ENCODE peak calls at places on chromosomes 16 and 17, in ten cellular contexts. One of them, this sample, is unnamed.

GRCh38 chr16:65012357-65012756 is 109.5 kb downstream of the CDH11 start:
- DNase-seq in NCI-H510A treated with DMSO at 0.1 percent for 48 hours: no peak
- DNase-seq in ACHN: no peak
- DNase-seq in heart left ventricle: no peak
- DNase-seq in NCI-H2081: no peak
- DNase-seq in activated T-helper 1 cell treated with anti-CD3 and anti-CD28 coated beads, Interleukin-2, amount 50 U/mL, for 16 hours: no peak
- DNase-seq in cardiac muscle cell: no peak
- DNase-seq in AG09319: peak
- DNase-seq in AG10803: peak
- DNase-seq in choroid plexus epithelial cell: no peak
- DNase-seq in this sample: peak

GRCh38 chr16:49440156-49441065 is 66.8 kb downstream of the C16orf78 start:
- DNase-seq in ACHN: no peak
- DNase-seq in AG09319: no peak
- DNase-seq in NCI-H510A treated with DMSO at 0.1 percent for 48 hours: no peak
- DNase-seq in AG10803: no peak
- DNase-seq in heart left ventricle: no peak
- DNase-seq in activated T-helper 1 cell treated with anti-CD3 and anti-CD28 coated beads, Interleukin-2, amount 50 U/mL, for 16 hours: no peak
- DNase-seq in cardiac muscle cell: no peak
- DNase-seq in choroid plexus epithelial cell: no peak
- DNase-seq in NCI-H2081: no peak
- DNase-seq in this sample: no peak

GRCh38 chr17:37134050-37134449 is 185.3 kb downstream of the AATF start:
- DNase-seq in activated T-helper 1 cell treated with anti-CD3 and anti-CD28 coated beads, Interleukin-2, amount 50 U/mL, for 16 hours: no peak
- DNase-seq in heart left ventricle: no peak
- DNase-seq in AG09319: no peak
- DNase-seq in choroid plexus epithelial cell: peak
- DNase-seq in NCI-H510A treated with DMSO at 0.1 percent for 48 hours: peak
- DNase-seq in NCI-H2081: peak
- DNase-seq in ACHN: no peak
- DNase-seq in AG10803: no peak
- DNase-seq in cardiac muscle cell: peak
- DNase-seq in this sample: peak

GRCh38 chr17:71338396-71338795 is 782.4 kb upstream of the SOX9 start:
- DNase-seq in activated T-helper 1 cell treated with anti-CD3 and anti-CD28 coated beads, Interleukin-2, amount 50 U/mL, for 16 hours: no peak
- DNase-seq in heart left ventricle: no peak
- DNase-seq in ACHN: no peak
- DNase-seq in choroid plexus epithelial cell: peak
- DNase-seq in NCI-H2081: no peak
- DNase-seq in cardiac muscle cell: no peak
- DNase-seq in NCI-H510A treated with DMSO at 0.1 percent for 48 hours: no peak
- DNase-seq in AG09319: peak
- DNase-seq in AG10803: peak
- DNase-seq in this sample: peak

GRCh38 chr17:41987642-41988041 is 21.0 kb downstream of the CNP start:
- DNase-seq in heart left ventricle: no peak
- DNase-seq in AG10803: no peak
- DNase-seq in AG09319: no peak
- DNase-seq in NCI-H2081: no peak
- DNase-seq in activated T-helper 1 cell treated with anti-CD3 and anti-CD28 coated beads, Interleukin-2, amount 50 U/mL, for 16 hours: no peak
- DNase-seq in choroid plexus epithelial cell: peak
- DNase-seq in ACHN: no peak
- DNase-seq in NCI-H510A treated with DMSO at 0.1 percent for 48 hours: no peak
- DNase-seq in cardiac muscle cell: no peak
- DNase-seq in this sample: no peak

GRCh38 chr17:83173997-83174858 is 94.8 kb downstream of the METRNL start:
- DNase-seq in NCI-H510A treated with DMSO at 0.1 percent for 48 hours: peak
- DNase-seq in heart left ventricle: no peak
- DNase-seq in activated T-helper 1 cell treated with anti-CD3 and anti-CD28 coated beads, Interleukin-2, amount 50 U/mL, for 16 hours: no peak
- DNase-seq in AG09319: peak
- DNase-seq in AG10803: peak
- DNase-seq in choroid plexus epithelial cell: peak
- DNase-seq in NCI-H2081: peak
- DNase-seq in ACHN: no peak
- DNase-seq in cardiac muscle cell: peak
- DNase-seq in this sample: no peak

GRCh38 chr17:290626-291025 is 62.0 kb downstream of the RPH3AL start:
- DNase-seq in cardiac muscle cell: no peak
- DNase-seq in AG10803: no peak
- DNase-seq in ACHN: no peak
- DNase-seq in AG09319: no peak
- DNase-seq in choroid plexus epithelial cell: no peak
- DNase-seq in activated T-helper 1 cell treated with anti-CD3 and anti-CD28 coated beads, Interleukin-2, amount 50 U/mL, for 16 hours: no peak
- DNase-seq in heart left ventricle: no peak
- DNase-seq in NCI-H510A treated with DMSO at 0.1 percent for 48 hours: no peak
- DNase-seq in NCI-H2081: no peak
- DNase-seq in this sample: no peak

GRCh38 chr16:83835972-83836566 is 28.3 kb downstream of the HSBP1 start:
- DNase-seq in ACHN: peak
- DNase-seq in heart left ventricle: no peak
- DNase-seq in AG10803: peak
- DNase-seq in activated T-helper 1 cell treated with anti-CD3 and anti-CD28 coated beads, Interleukin-2, amount 50 U/mL, for 16 hours: no peak
- DNase-seq in AG09319: peak
- DNase-seq in NCI-H2081: peak
- DNase-seq in cardiac muscle cell: no peak
- DNase-seq in choroid plexus epithelial cell: peak
- DNase-seq in NCI-H510A treated with DMSO at 0.1 percent for 48 hours: peak
- DNase-seq in this sample: peak

GRCh38 chr16:85465328-85466307 is 147.5 kb upstream of the GSE1 start:
- DNase-seq in cardiac muscle cell: peak
- DNase-seq in heart left ventricle: peak
- DNase-seq in AG10803: peak
- DNase-seq in NCI-H510A treated with DMSO at 0.1 percent for 48 hours: peak
- DNase-seq in choroid plexus epithelial cell: no peak
- DNase-seq in AG09319: peak
- DNase-seq in ACHN: no peak
- DNase-seq in NCI-H2081: no peak
- DNase-seq in activated T-helper 1 cell treated with anti-CD3 and anti-CD28 coated beads, Interleukin-2, amount 50 U/mL, for 16 hours: no peak
- DNase-seq in this sample: peak

GRCh38 chr17:80827646-80828643 is 163.7 kb upstream of the CHMP6 start:
- DNase-seq in ACHN: no peak
- DNase-seq in activated T-helper 1 cell treated with anti-CD3 and anti-CD28 coated beads, Interleukin-2, amount 50 U/mL, for 16 hours: no peak
- DNase-seq in heart left ventricle: no peak
- DNase-seq in NCI-H2081: no peak
- DNase-seq in AG10803: no peak
- DNase-seq in AG09319: no peak
- DNase-seq in NCI-H510A treated with DMSO at 0.1 percent for 48 hours: peak
- DNase-seq in choroid plexus epithelial cell: no peak
- DNase-seq in cardiac muscle cell: no peak
- DNase-seq in this sample: peak

GRCh38 chr17:51228177-51228576 is 31.7 kb downstream of the MBTD1 start:
- DNase-seq in ACHN: no peak
- DNase-seq in AG10803: peak
- DNase-seq in AG09319: no peak
- DNase-seq in choroid plexus epithelial cell: peak
- DNase-seq in NCI-H510A treated with DMSO at 0.1 percent for 48 hours: no peak
- DNase-seq in heart left ventricle: no peak
- DNase-seq in activated T-helper 1 cell treated with anti-CD3 and anti-CD28 coated beads, Interleukin-2, amount 50 U/mL, for 16 hours: no peak
- DNase-seq in cardiac muscle cell: no peak
- DNase-seq in NCI-H2081: no peak
- DNase-seq in this sample: peak

GRCh38 chr17:15963670-15964110 is 18.8 kb downstream of the ADORA2B start:
- DNase-seq in heart left ventricle: no peak
- DNase-seq in activated T-helper 1 cell treated with anti-CD3 and anti-CD28 coated beads, Interleukin-2, amount 50 U/mL, for 16 hours: no peak
- DNase-seq in cardiac muscle cell: no peak
- DNase-seq in NCI-H510A treated with DMSO at 0.1 percent for 48 hours: no peak
- DNase-seq in AG09319: no peak
- DNase-seq in AG10803: no peak
- DNase-seq in ACHN: no peak
- DNase-seq in NCI-H2081: no peak
- DNase-seq in choroid plexus epithelial cell: peak
- DNase-seq in this sample: peak

GRCh38 chr17:49468827-49469385 is 26.2 kb upstream of the NGFR start:
- DNase-seq in activated T-helper 1 cell treated with anti-CD3 and anti-CD28 coated beads, Interleukin-2, amount 50 U/mL, for 16 hours: no peak
- DNase-seq in heart left ventricle: no peak
- DNase-seq in AG09319: no peak
- DNase-seq in NCI-H2081: no peak
- DNase-seq in cardiac muscle cell: no peak
- DNase-seq in choroid plexus epithelial cell: peak
- DNase-seq in ACHN: no peak
- DNase-seq in AG10803: peak
- DNase-seq in NCI-H510A treated with DMSO at 0.1 percent for 48 hours: no peak
- DNase-seq in this sample: no peak

GRCh38 chr17:49898547-49899490 is 51.0 kb upstream of the TAC4 start:
- DNase-seq in NCI-H2081: no peak
- DNase-seq in heart left ventricle: no peak
- DNase-seq in ACHN: peak
- DNase-seq in AG10803: no peak
- DNase-seq in choroid plexus epithelial cell: peak
- DNase-seq in cardiac muscle cell: peak
- DNase-seq in NCI-H510A treated with DMSO at 0.1 percent for 48 hours: no peak
- DNase-seq in activated T-helper 1 cell treated with anti-CD3 and anti-CD28 coated beads, Interleukin-2, amount 50 U/mL, for 16 hours: no peak
- DNase-seq in AG09319: no peak
- DNase-seq in this sample: no peak

GRCh38 chr16:2720063-2720455 is at the start of gene PRSS27:
- DNase-seq in activated T-helper 1 cell treated with anti-CD3 and anti-CD28 coated beads, Interleukin-2, amount 50 U/mL, for 16 hours: no peak
- DNase-seq in choroid plexus epithelial cell: no peak
- DNase-seq in AG09319: no peak
- DNase-seq in AG10803: no peak
- DNase-seq in NCI-H510A treated with DMSO at 0.1 percent for 48 hours: no peak
- DNase-seq in ACHN: no peak
- DNase-seq in cardiac muscle cell: no peak
- DNase-seq in NCI-H2081: no peak
- DNase-seq in heart left ventricle: no peak
- DNase-seq in this sample: no peak

GRCh38 chr17:28057731-28058246 is 15.3 kb downstream of the NLK start:
- DNase-seq in AG10803: peak
- DNase-seq in NCI-H510A treated with DMSO at 0.1 percent for 48 hours: no peak
- DNase-seq in cardiac muscle cell: no peak
- DNase-seq in heart left ventricle: no peak
- DNase-seq in NCI-H2081: no peak
- DNase-seq in ACHN: no peak
- DNase-seq in choroid plexus epithelial cell: peak
- DNase-seq in AG09319: no peak
- DNase-seq in activated T-helper 1 cell treated with anti-CD3 and anti-CD28 coated beads, Interleukin-2, amount 50 U/mL, for 16 hours: no peak
- DNase-seq in this sample: peak

GRCh38 chr17:47741109-47741792 is 8.2 kb downstream of the TBX21 start:
- DNase-seq in activated T-helper 1 cell treated with anti-CD3 and anti-CD28 coated beads, Interleukin-2, amount 50 U/mL, for 16 hours: no peak
- DNase-seq in ACHN: no peak
- DNase-seq in AG10803: no peak
- DNase-seq in cardiac muscle cell: no peak
- DNase-seq in NCI-H510A treated with DMSO at 0.1 percent for 48 hours: no peak
- DNase-seq in choroid plexus epithelial cell: no peak
- DNase-seq in heart left ventricle: no peak
- DNase-seq in NCI-H2081: no peak
- DNase-seq in AG09319: no peak
- DNase-seq in this sample: no peak

GRCh38 chr17:75898065-75898464 is 1.3 kb upstream of the TRIM65 start:
- DNase-seq in NCI-H510A treated with DMSO at 0.1 percent for 48 hours: no peak
- DNase-seq in AG10803: no peak
- DNase-seq in ACHN: no peak
- DNase-seq in cardiac muscle cell: no peak
- DNase-seq in activated T-helper 1 cell treated with anti-CD3 and anti-CD28 coated beads, Interleukin-2, amount 50 U/mL, for 16 hours: no peak
- DNase-seq in heart left ventricle: no peak
- DNase-seq in choroid plexus epithelial cell: no peak
- DNase-seq in NCI-H2081: no peak
- DNase-seq in AG09319: no peak
- DNase-seq in this sample: no peak

GRCh38 chr16:89455692-89456091 is 34.7 kb downstream of the ANKRD11 start:
- DNase-seq in NCI-H510A treated with DMSO at 0.1 percent for 48 hours: no peak
- DNase-seq in AG09319: no peak
- DNase-seq in NCI-H2081: no peak
- DNase-seq in AG10803: no peak
- DNase-seq in heart left ventricle: no peak
- DNase-seq in ACHN: no peak
- DNase-seq in cardiac muscle cell: no peak
- DNase-seq in choroid plexus epithelial cell: no peak
- DNase-seq in activated T-helper 1 cell treated with anti-CD3 and anti-CD28 coated beads, Interleukin-2, amount 50 U/mL, for 16 hours: no peak
- DNase-seq in this sample: no peak

GRCh38 chr17:72399023-72399607 is 278.3 kb downstream of the SOX9 start:
- DNase-seq in NCI-H2081: no peak
- DNase-seq in AG09319: no peak
- DNase-seq in AG10803: no peak
- DNase-seq in choroid plexus epithelial cell: no peak
- DNase-seq in cardiac muscle cell: no peak
- DNase-seq in heart left ventricle: no peak
- DNase-seq in activated T-helper 1 cell treated with anti-CD3 and anti-CD28 coated beads, Interleukin-2, amount 50 U/mL, for 16 hours: no peak
- DNase-seq in NCI-H510A treated with DMSO at 0.1 percent for 48 hours: no peak
- DNase-seq in ACHN: no peak
- DNase-seq in this sample: no peak

GRCh38 chr16:64900517-64900916 is 221.3 kb downstream of the CDH11 start:
- DNase-seq in AG10803: no peak
- DNase-seq in cardiac muscle cell: no peak
- DNase-seq in NCI-H510A treated with DMSO at 0.1 percent for 48 hours: no peak
- DNase-seq in ACHN: no peak
- DNase-seq in choroid plexus epithelial cell: no peak
- DNase-seq in AG09319: no peak
- DNase-seq in NCI-H2081: no peak
- DNase-seq in activated T-helper 1 cell treated with anti-CD3 and anti-CD28 coated beads, Interleukin-2, amount 50 U/mL, for 16 hours: no peak
- DNase-seq in heart left ventricle: no peak
- DNase-seq in this sample: no peak

GRCh38 chr17:80137131-80137530 is 9.8 kb downstream of the EIF4A3 start:
- DNase-seq in NCI-H2081: no peak
- DNase-seq in AG10803: no peak
- DNase-seq in choroid plexus epithelial cell: no peak
- DNase-seq in heart left ventricle: no peak
- DNase-seq in NCI-H510A treated with DMSO at 0.1 percent for 48 hours: no peak
- DNase-seq in activated T-helper 1 cell treated with anti-CD3 and anti-CD28 coated beads, Interleukin-2, amount 50 U/mL, for 16 hours: no peak
- DNase-seq in cardiac muscle cell: no peak
- DNase-seq in AG09319: no peak
- DNase-seq in ACHN: no peak
- DNase-seq in this sample: no peak

GRCh38 chr16:14199624-14200023 is 128.5 kb downstream of the MRTFB start:
- DNase-seq in choroid plexus epithelial cell: peak
- DNase-seq in ACHN: no peak
- DNase-seq in activated T-helper 1 cell treated with anti-CD3 and anti-CD28 coated beads, Interleukin-2, amount 50 U/mL, for 16 hours: no peak
- DNase-seq in NCI-H510A treated with DMSO at 0.1 percent for 48 hours: no peak
- DNase-seq in cardiac muscle cell: no peak
- DNase-seq in NCI-H2081: no peak
- DNase-seq in heart left ventricle: no peak
- DNase-seq in AG09319: no peak
- DNase-seq in AG10803: peak
- DNase-seq in this sample: peak

GRCh38 chr17:73933871-73934270 is 269.6 kb upstream of the RPL38 start:
- DNase-seq in choroid plexus epithelial cell: no peak
- DNase-seq in AG10803: peak
- DNase-seq in AG09319: no peak
- DNase-seq in NCI-H510A treated with DMSO at 0.1 percent for 48 hours: no peak
- DNase-seq in NCI-H2081: no peak
- DNase-seq in activated T-helper 1 cell treated with anti-CD3 and anti-CD28 coated beads, Interleukin-2, amount 50 U/mL, for 16 hours: no peak
- DNase-seq in ACHN: peak
- DNase-seq in cardiac muscle cell: peak
- DNase-seq in heart left ventricle: no peak
- DNase-seq in this sample: no peak

GRCh38 chr16:56824335-56824734 is 40.7 kb upstream of the SLC12A3 start:
- DNase-seq in NCI-H2081: peak
- DNase-seq in NCI-H510A treated with DMSO at 0.1 percent for 48 hours: peak
- DNase-seq in ACHN: peak
- DNase-seq in activated T-helper 1 cell treated with anti-CD3 and anti-CD28 coated beads, Interleukin-2, amount 50 U/mL, for 16 hours: no peak
- DNase-seq in AG10803: peak
- DNase-seq in choroid plexus epithelial cell: peak
- DNase-seq in heart left ventricle: no peak
- DNase-seq in cardiac muscle cell: no peak
- DNase-seq in AG09319: no peak
- DNase-seq in this sample: no peak

GRCh38 chr17:21389352-21389751 is 13.2 kb downstream of the KCNJ12 start:
- DNase-seq in AG10803: no peak
- DNase-seq in NCI-H2081: no peak
- DNase-seq in AG09319: no peak
- DNase-seq in ACHN: no peak
- DNase-seq in NCI-H510A treated with DMSO at 0.1 percent for 48 hours: no peak
- DNase-seq in cardiac muscle cell: no peak
- DNase-seq in choroid plexus epithelial cell: no peak
- DNase-seq in heart left ventricle: no peak
- DNase-seq in activated T-helper 1 cell treated with anti-CD3 and anti-CD28 coated beads, Interleukin-2, amount 50 U/mL, for 16 hours: no peak
- DNase-seq in this sample: no peak

GRCh38 chr17:78828470-78829185 is 12.0 kb downstream of the USP36 start:
- DNase-seq in cardiac muscle cell: no peak
- DNase-seq in NCI-H510A treated with DMSO at 0.1 percent for 48 hours: no peak
- DNase-seq in AG09319: no peak
- DNase-seq in AG10803: peak
- DNase-seq in activated T-helper 1 cell treated with anti-CD3 and anti-CD28 coated beads, Interleukin-2, amount 50 U/mL, for 16 hours: no peak
- DNase-seq in ACHN: peak
- DNase-seq in choroid plexus epithelial cell: peak
- DNase-seq in NCI-H2081: no peak
- DNase-seq in heart left ventricle: no peak
- DNase-seq in this sample: peak

GRCh38 chr17:50360716-50361115 is 12.3 kb downstream of the MRPL27 start:
- DNase-seq in cardiac muscle cell: no peak
- DNase-seq in ACHN: no peak
- DNase-seq in NCI-H510A treated with DMSO at 0.1 percent for 48 hours: no peak
- DNase-seq in heart left ventricle: no peak
- DNase-seq in AG09319: no peak
- DNase-seq in NCI-H2081: no peak
- DNase-seq in choroid plexus epithelial cell: no peak
- DNase-seq in activated T-helper 1 cell treated with anti-CD3 and anti-CD28 coated beads, Interleukin-2, amount 50 U/mL, for 16 hours: no peak
- DNase-seq in AG10803: no peak
- DNase-seq in this sample: no peak

This sample was measured in iris pigment epithelial cell.